ENCODE peak calls at places on chromosomes 3 and 15, in four cellular contexts. N is colonic mucosa, S is adrenal gland, F is IMR-90. B is an unnamed sample.

GRCh38 chr3:28308196-28308595 is 40.3 kb upstream of the ZCWPW2 start:
- DNase-seq in N (no peak), S (no peak), F (no peak), B (no peak)

GRCh38 chr15:99430881-99431401 is 134.8 kb upstream of the MEF2A start:
- DNase-seq in N (no peak), S (no peak), F (no peak), B (no peak)

GRCh38 chr3:17580901-17581300 is 161.5 kb downstream of the TBC1D5 start:
- DNase-seq in N (no peak), F (no peak), S (no peak), B (no peak)

GRCh38 chr3:54988302-54989022 is 60.6 kb upstream of the LRTM1 start:
- DNase-seq in S (peak), F (peak), N (peak), B (no peak)

GRCh38 chr3:64853456-64853855 is 165.7 kb upstream of the ADAMTS9 start:
- DNase-seq in S (no peak), N (no peak), F (no peak), B (no peak)

GRCh38 chr3:69865920-69866679 is 126.8 kb downstream of the MITF start:
- DNase-seq in S (peak), N (peak), F (peak), B (no peak)

GRCh38 chr3:45062697-45063070 is 36.6 kb downstream of the CLEC3B start:
- DNase-seq in N (no peak), S (no peak), F (no peak), B (no peak)

GRCh38 chr3:66497288-66497972 is 3.4 kb downstream of the LRIG1 start:
- DNase-seq in S (no peak), F (no peak), N (no peak), B (no peak)

GRCh38 chr3:181210275-181210674 is 220.7 kb upstream of the DNAJC19 start:
- DNase-seq in F (peak), N (no peak), S (no peak), B (peak)

GRCh38 chr3:101148001-101148400 is 154.8 kb upstream of the ABI3BP start:
- DNase-seq in N (no peak), S (no peak), F (no peak), B (no peak)

GRCh38 chr3:192223815-192224214 is 503.5 kb downstream of the FGF12 start:
- DNase-seq in N (no peak), S (no peak), F (no peak), B (no peak)

GRCh38 chr3:65558821-65559220 is 479.9 kb downstream of the MAGI1 start:
- DNase-seq in N (no peak), S (no peak), F (no peak), B (no peak)

GRCh38 chr15:68795298-68795848 is 25.3 kb downstream of the ANP32A start:
- DNase-seq in F (peak), N (peak), S (peak), B (peak)

GRCh38 chr3:133563186-133563591 is 10.3 kb upstream of the CDV3 start:
- DNase-seq in N (no peak), F (peak), S (no peak), B (no peak)
- TF ChIP-seq CTCF in N (no peak), F (no peak), S (no peak), B (no peak)

GRCh38 chr3:124850633-124851032 is 36.5 kb downstream of the ITGB5 start:
- DNase-seq in N (no peak), F (peak), S (peak), B (no peak)
- H3K27ac ChIP-seq in N (no peak), F (no peak), S (peak), B (no peak)

GRCh38 chr3:51550080-51550819 is 11.7 kb downstream of the RAD54L2 start:
- DNase-seq in S (no peak), N (no peak), F (no peak), B (no peak)
- TF ChIP-seq CTCF in S (no peak), N (no peak), F (no peak), B (no peak)

DNA sequence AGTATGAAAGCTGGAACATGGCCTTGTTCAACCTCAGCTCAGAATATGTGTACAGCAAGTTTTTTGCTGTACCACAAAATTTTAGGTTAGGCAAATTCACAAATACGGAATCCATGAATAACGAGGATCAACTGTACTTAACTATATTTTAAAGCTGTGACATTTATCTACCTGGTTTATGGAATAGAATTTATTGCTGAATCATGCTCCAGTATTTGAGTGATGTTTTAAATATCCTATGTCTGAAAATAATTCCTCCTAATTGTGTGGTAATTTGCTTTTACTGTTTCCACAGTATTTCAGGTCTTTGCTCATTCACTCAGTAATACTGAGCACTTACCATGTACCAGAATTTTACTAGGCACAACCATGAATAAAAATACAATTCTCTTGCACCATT is 29.5 kb downstream of the SEC62 start:
- DNase-seq in F (no peak), S (no peak), N (no peak), B (no peak)
- H3K27ac ChIP-seq in F (no peak), S (no peak), N (no peak), B (no peak)

DNA sequence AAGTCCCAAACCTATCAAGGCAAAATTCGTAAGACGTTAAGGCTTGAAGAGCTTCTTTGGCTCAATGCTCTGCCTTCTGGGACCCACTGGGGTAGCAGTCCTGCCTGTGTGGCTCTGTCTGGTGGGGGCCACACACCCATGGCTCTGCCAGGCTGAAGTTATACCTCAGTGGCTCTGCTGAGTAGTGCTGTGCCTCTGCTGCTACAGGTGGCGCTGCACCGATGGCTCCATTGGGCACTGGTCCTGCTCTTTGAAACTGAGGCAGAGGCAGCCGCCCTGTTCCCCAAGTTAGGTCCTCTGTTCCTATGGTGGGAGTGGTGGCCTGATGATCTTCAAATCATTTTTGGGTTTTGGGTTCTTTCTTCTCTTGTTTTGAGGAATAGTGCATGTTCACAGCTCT is 68.0 kb upstream of the AP4E1 start:
- DNase-seq in S (no peak), N (no peak), F (no peak), B (no peak)
- TF ChIP-seq CTCF in S (no peak), N (no peak), F (no peak), B (no peak)

DNA sequence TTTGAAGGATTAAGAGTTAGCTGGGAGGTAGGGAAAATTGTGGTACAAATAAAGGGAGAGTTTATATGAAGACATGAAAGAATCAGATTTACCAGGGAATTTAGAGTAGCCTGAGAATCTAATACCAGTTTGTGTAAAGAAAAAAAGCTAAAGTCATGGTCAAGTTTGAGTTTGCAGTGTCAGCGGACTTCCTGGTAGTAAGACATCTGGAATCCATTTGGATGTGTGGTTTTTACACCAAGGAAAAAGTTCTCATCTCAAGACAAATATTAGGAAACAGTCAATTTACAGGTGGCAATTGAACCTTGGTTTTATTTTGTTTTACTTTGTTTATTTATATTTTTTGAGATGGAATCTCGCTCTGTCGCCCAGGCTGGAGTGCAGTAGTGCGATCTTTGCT is 1.5 kb upstream of the P2RY12 start:
- DNase-seq in S (no peak), F (no peak), N (no peak), B (no peak)
- H3K27ac ChIP-seq in S (no peak), F (no peak), N (no peak), B (no peak)

GRCh38 chr3:79724206-79724605 is 43.6 kb downstream of the ROBO1 start:
- DNase-seq in F (no peak), N (no peak), S (no peak), B (no peak)
- TF ChIP-seq CTCF in F (no peak), N (no peak), S (no peak), B (no peak)

DNA sequence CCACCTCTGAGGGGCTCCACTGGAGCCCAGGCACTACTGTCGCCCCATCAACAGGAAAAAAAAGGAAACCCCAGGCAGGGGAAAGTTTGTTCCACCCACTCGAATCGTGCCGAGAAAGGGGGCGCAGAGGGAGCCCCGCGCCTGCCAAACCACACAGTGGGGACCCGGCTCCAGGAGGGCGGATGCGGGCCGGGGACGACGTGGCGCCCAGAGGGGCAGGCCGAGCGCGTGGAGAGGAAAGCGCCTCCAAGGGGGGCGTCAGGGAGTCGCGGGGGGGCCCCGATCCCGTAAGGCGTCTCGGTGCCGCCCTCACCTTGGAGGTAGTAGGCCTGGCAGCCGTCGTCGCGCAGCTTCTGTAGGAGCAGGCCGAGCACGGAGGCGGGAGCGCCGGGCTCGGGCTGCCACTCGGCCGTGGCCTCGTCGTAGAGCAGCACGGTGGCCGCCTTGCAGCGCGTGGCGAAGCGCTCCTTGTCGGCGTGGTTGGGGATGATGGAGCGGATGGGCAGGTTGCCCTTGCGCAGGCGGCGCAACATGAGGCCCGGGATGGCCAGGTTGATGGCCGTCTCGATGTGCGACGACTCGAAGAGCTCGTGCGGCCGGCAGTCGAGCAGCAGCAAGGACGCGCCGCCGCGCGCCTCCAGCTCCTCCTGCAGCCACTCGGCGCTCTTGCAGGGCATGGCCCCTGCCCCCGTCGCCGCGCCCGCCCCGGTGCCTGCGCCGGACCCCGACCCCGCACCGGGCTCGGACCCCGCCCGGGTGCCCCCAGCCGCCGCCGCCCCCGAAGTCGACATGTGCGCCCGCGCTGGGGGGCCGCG is 627 bp downstream of the DUSP7 start:
- DNase-seq in S (peak), F (peak), N (peak), B (no peak)
- H3K27ac ChIP-seq in S (peak), F (peak), N (peak), B (peak)

GRCh38 chr3:163914567-163914966 is 1163.7 kb downstream of the SI start:
- DNase-seq in N (no peak), S (no peak), F (no peak), B (no peak)

GRCh38 chr3:163919154-163919553 is 1159.1 kb downstream of the SI start:
- DNase-seq in N (no peak), F (no peak), S (no peak), B (no peak)

GRCh38 chr3:163915279-163915678 is 1163.0 kb downstream of the SI start:
- DNase-seq in N (no peak), F (no peak), S (no peak), B (no peak)

DNA sequence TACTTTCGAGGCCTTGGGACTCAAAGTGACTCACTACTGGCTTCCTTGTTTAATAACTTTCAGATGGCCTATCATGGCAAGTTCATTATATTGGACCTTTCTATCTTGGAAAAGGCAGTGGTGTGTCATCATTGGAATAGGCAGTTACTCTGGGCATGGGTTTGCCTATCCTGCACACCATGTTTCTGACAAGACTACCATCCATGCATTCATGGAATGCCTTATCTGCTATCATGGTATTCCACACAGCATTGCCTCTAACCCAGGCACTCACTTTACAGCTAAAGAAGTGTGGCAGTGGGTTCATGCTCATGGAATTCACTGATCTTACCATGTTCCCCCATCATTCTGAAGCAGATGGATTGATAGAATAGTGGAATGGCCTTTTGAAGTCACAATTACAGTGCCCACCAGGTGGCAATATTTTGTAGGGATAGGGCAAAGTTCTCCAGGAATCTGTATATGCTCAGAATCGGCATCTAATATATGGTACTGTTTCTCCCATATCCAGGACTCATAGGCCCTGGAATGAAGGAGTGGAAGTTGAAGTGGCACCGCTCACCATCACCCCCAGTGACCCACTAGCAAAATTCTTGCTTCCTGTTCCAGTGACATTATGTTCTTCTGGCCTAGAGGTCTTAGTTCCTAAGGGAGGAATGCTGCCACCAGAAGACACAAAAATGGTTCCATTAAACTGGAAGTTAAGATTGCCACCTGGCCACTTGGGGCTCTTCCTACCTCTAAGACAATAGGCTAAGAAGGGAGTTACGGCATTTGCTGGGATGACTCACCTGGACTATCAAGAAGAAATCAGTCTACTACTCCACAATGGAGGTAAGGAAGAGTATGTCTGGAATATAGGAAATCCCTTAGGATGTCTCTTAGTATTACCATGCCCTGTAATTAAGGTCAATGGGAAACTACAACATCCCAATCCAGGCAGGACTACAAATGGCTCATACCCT is 1161.4 kb downstream of the SI start:
- DNase-seq in N (no peak), F (no peak), S (no peak), B (no peak)
- TF ChIP-seq CTCF in N (peak), F (no peak), S (no peak), B (no peak)

B was measured in RWPE1.